ENCODE peak calls at places on chromosomes 16 and 17, in five cellular contexts. N is kidney tubule cell; U is retinal pigment epithelial cell; H is RWPE1; A is stimulated activated CD4-positive, alpha-beta T cell treated with anti-CD3 and anti-CD28 coated beads, TNF-alpha, amount 100 ng/mL, for 24 hours. Q is an unnamed sample.

GRCh38 chr16:55136356-55136755 is 187.6 kb upstream of the IRX6 start:
- DNase-seq in H (no peak), A (no peak), N (no peak), U (no peak), Q (no peak)

GRCh38 chr16:85518398-85519049 is 94.6 kb upstream of the GSE1 start:
- DNase-seq in N (no peak), H (no peak), U (no peak), A (no peak), Q (no peak)

GRCh38 chr17:74045608-74046007 is 157.9 kb upstream of the RPL38 start:
- DNase-seq in A (no peak), N (peak; percentile 65), U (no peak), H (peak; percentile 16), Q (no peak)

GRCh38 chr16:30076276-30076791 is 540 bp downstream of the PPP4C start:
- DNase-seq in A (no peak), N (no peak), H (no peak), U (no peak), Q (no peak)

GRCh38 chr17:59534583-59534982 is 30.8 kb upstream of the DHX40 start:
- DNase-seq in U (no peak), H (no peak), N (no peak), A (no peak), Q (peak; percentile 54)

GRCh38 chr17:14748036-14748715 is 447.3 kb downstream of the HS3ST3B1 start:
- DNase-seq in A (no peak), H (no peak), N (peak; percentile 4), U (no peak), Q (no peak)

GRCh38 chr16:1003551-1004347 is 22.2 kb downstream of the SOX8 start:
- DNase-seq in A (peak; percentile 31), N (no peak), H (no peak), U (no peak), Q (no peak)

GRCh38 chr17:61495161-61495857 is 43.1 kb downstream of the TBX4 start:
- DNase-seq in N (no peak), U (peak; percentile 25), H (peak; percentile 57), A (no peak), Q (no peak)

GRCh38 chr17:66313995-66314659 is 11.7 kb downstream of the PRKCA start:
- DNase-seq in H (no peak), U (no peak), N (no peak), A (no peak), Q (no peak)